ENCODE peak calls at places on chromosomes 1 and 21, in four cellular contexts. One of them, this sample, is unnamed.
A peak's percentile ranks its signal among the peaks of the same experiment; 100 is the strongest.

GRCh38 chr1:79295967-79296366 is 289.4 kb upstream of the ADGRL4 start:
- DNase-seq in cardiac muscle cell: no peak
- DNase-seq in CD8-positive, alpha-beta T cell: no peak
- DNase-seq in right cardiac atrium: no peak
- DNase-seq in this sample: no peak

GRCh38 chr1:151048645-151049032 is 1.1 kb downstream of the C1orf56 start:
- DNase-seq in CD8-positive, alpha-beta T cell: no peak
- DNase-seq in cardiac muscle cell: no peak
- DNase-seq in right cardiac atrium: no peak
- DNase-seq in this sample: no peak

GRCh38 chr1:226967665-226968064 is 27.6 kb downstream of the COQ8A start:
- DNase-seq in cardiac muscle cell: no peak
- DNase-seq in right cardiac atrium: no peak
- DNase-seq in CD8-positive, alpha-beta T cell: no peak
- DNase-seq in this sample: no peak

GRCh38 chr1:83931658-83932253 is 67.2 kb downstream of the TTLL7 start:
- DNase-seq in right cardiac atrium: no peak
- DNase-seq in cardiac muscle cell: peak; percentile 77
- DNase-seq in CD8-positive, alpha-beta T cell: no peak
- DNase-seq in this sample: peak; percentile 33

GRCh38 chr1:205430631-205431305 is 8.9 kb upstream of the LEMD1 start:
- DNase-seq in cardiac muscle cell: peak; percentile 68
- DNase-seq in CD8-positive, alpha-beta T cell: peak; percentile 75
- DNase-seq in right cardiac atrium: peak; percentile 82
- DNase-seq in this sample: peak; percentile 80

GRCh38 chr1:33931115-33931475 is 67.2 kb downstream of the HMGB4 start:
- DNase-seq in right cardiac atrium: no peak
- DNase-seq in CD8-positive, alpha-beta T cell: no peak
- DNase-seq in cardiac muscle cell: no peak
- DNase-seq in this sample: no peak

GRCh38 chr1:181083842-181084605 is 4.5 kb upstream of the IER5 start:
- DNase-seq in CD8-positive, alpha-beta T cell: peak; percentile 73
- DNase-seq in cardiac muscle cell: peak; percentile 57
- DNase-seq in right cardiac atrium: no peak
- DNase-seq in this sample: peak; percentile 60

GRCh38 chr21:16258834-16259611 is 529.2 kb downstream of the USP25 start:
- DNase-seq in cardiac muscle cell: no peak
- DNase-seq in right cardiac atrium: no peak
- DNase-seq in CD8-positive, alpha-beta T cell: no peak
- DNase-seq in this sample: no peak

GRCh38 chr1:41613646-41614592 is 129.4 kb upstream of the EDN2 start:
- DNase-seq in cardiac muscle cell: no peak
- DNase-seq in CD8-positive, alpha-beta T cell: no peak
- DNase-seq in right cardiac atrium: no peak
- DNase-seq in this sample: no peak
- H3K4me1 ChIP-seq in cardiac muscle cell: no peaks in the 10 kb centered on the region
- H3K4me1 ChIP-seq in CD8-positive, alpha-beta T cell: no peaks in the 10 kb centered on the region
- H3K4me1 ChIP-seq in right cardiac atrium: peaks cover 16% of the 10 kb centered on the region
- H3K4me1 ChIP-seq in this sample: no peaks in the 10 kb centered on the region

GRCh38 chr1:29413661-29414060 is 177.3 kb downstream of the PTPRU start:
- DNase-seq in right cardiac atrium: no peak
- DNase-seq in cardiac muscle cell: no peak
- DNase-seq in CD8-positive, alpha-beta T cell: no peak
- DNase-seq in this sample: no peak

GRCh38 chr1:29412591-29412990 is 176.3 kb downstream of the PTPRU start:
- DNase-seq in CD8-positive, alpha-beta T cell: no peak
- DNase-seq in right cardiac atrium: no peak
- DNase-seq in cardiac muscle cell: no peak
- DNase-seq in this sample: no peak

GRCh38 chr1:29408831-29409605 is 172.7 kb downstream of the PTPRU start:
- DNase-seq in CD8-positive, alpha-beta T cell: peak; percentile 11
- DNase-seq in cardiac muscle cell: no peak
- DNase-seq in right cardiac atrium: no peak
- DNase-seq in this sample: no peak

GRCh38 chr1:29409616-29410015 is 173.3 kb downstream of the PTPRU start:
- DNase-seq in CD8-positive, alpha-beta T cell: peak; percentile 29
- DNase-seq in right cardiac atrium: no peak
- DNase-seq in cardiac muscle cell: no peak
- DNase-seq in this sample: no peak

GRCh38 chr1:29410476-29410875 is 174.2 kb downstream of the PTPRU start:
- DNase-seq in cardiac muscle cell: no peak
- DNase-seq in CD8-positive, alpha-beta T cell: no peak
- DNase-seq in right cardiac atrium: no peak
- DNase-seq in this sample: no peak
- H3K27me3 ChIP-seq in cardiac muscle cell: peaks cover 11% of the 10 kb centered on the region
- H3K27me3 ChIP-seq in CD8-positive, alpha-beta T cell: no peaks in the 10 kb centered on the region
- H3K27me3 ChIP-seq in right cardiac atrium: no peaks in the 10 kb centered on the region
- H3K27me3 ChIP-seq in this sample: no peaks in the 10 kb centered on the region

GRCh38 chr1:167546935-167547334 is 6.6 kb downstream of the CREG1 start:
- DNase-seq in CD8-positive, alpha-beta T cell: no peak
- DNase-seq in right cardiac atrium: no peak
- DNase-seq in cardiac muscle cell: no peak
- DNase-seq in this sample: no peak

GRCh38 chr1:167545349-167545748 is 8.2 kb downstream of the CREG1 start:
- DNase-seq in CD8-positive, alpha-beta T cell: no peak
- DNase-seq in right cardiac atrium: no peak
- DNase-seq in cardiac muscle cell: no peak
- DNase-seq in this sample: no peak

GRCh38 chr1:167544447-167544846 is 9.1 kb downstream of the CREG1 start:
- DNase-seq in right cardiac atrium: no peak
- DNase-seq in cardiac muscle cell: no peak
- DNase-seq in CD8-positive, alpha-beta T cell: no peak
- DNase-seq in this sample: no peak

GRCh38 chr1:167551359-167551758 is 2.2 kb downstream of the CREG1 start:
- DNase-seq in cardiac muscle cell: no peak
- DNase-seq in CD8-positive, alpha-beta T cell: no peak
- DNase-seq in right cardiac atrium: no peak
- DNase-seq in this sample: no peak

DNA sequence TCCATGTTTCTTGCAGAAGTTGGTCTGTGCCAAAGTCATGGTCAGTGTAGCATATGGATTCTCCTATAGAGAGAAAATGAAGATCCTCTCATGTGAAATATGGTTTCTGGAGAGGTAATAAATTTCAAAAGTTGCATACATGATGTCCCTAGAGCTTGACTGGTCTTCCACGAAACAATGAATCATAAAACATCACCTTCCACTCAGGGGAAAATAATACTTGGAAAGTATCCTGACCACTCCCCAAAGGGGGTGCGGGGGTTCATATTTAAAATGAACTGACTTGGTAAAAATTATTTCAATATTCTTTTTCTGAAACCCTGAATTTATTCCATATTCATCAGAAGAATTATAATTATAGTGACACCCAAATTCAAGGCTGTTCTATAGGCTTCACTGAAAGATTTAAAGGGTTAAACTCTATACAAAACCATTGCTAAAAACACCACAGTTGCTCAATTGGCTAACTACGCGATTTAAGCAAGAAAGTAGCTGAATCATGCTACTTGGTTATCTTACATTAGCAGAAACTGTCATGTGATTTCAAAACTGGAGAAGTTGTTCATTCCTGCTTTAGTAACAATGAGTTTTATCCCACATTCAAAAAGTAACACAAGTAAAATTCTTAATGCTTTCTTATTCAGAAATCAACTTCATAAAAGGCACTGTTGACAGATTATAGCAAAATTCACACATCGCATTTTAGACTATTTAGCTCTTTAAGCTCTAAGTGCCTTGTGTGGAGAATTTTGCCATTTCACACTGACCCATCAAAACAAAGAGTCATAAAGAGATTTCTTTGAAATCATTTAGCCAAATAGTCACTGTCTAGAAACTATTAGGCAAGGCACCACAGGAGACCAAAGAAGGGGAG is 5.3 kb downstream of the CREG1 start:
- DNase-seq in right cardiac atrium: no peak
- DNase-seq in cardiac muscle cell: no peak
- DNase-seq in CD8-positive, alpha-beta T cell: no peak
- DNase-seq in this sample: no peak
- H3K4me1 ChIP-seq in right cardiac atrium: peaks cover 2% of the 10 kb centered on the region
- H3K4me1 ChIP-seq in cardiac muscle cell: peaks cover 26% of the 10 kb centered on the region
- H3K4me1 ChIP-seq in CD8-positive, alpha-beta T cell: peaks cover 13% of the 10 kb centered on the region
- H3K4me1 ChIP-seq in this sample: peaks cover 4% of the 10 kb centered on the region

GRCh38 chr1:14598007-14598497 is 433 bp upstream of the KAZN start:
- DNase-seq in right cardiac atrium: no peak
- DNase-seq in cardiac muscle cell: peak; percentile 61
- DNase-seq in CD8-positive, alpha-beta T cell: no peak
- DNase-seq in this sample: no peak
- H3K27me3 ChIP-seq in right cardiac atrium: no peaks in the 10 kb centered on the region
- H3K27me3 ChIP-seq in cardiac muscle cell: no peaks in the 10 kb centered on the region
- H3K27me3 ChIP-seq in CD8-positive, alpha-beta T cell: peaks cover 3% of the 10 kb centered on the region
- H3K27me3 ChIP-seq in this sample: peaks cover 31% of the 10 kb centered on the region

GRCh38 chr1:37035014-37035686 is 835 bp upstream of the GRIK3 start:
- DNase-seq in cardiac muscle cell: no peak
- DNase-seq in right cardiac atrium: no peak
- DNase-seq in CD8-positive, alpha-beta T cell: no peak
- DNase-seq in this sample: no peak

GRCh38 chr1:37038079-37038702 is 3.9 kb upstream of the GRIK3 start:
- DNase-seq in cardiac muscle cell: peak; percentile 74
- DNase-seq in CD8-positive, alpha-beta T cell: no peak
- DNase-seq in right cardiac atrium: no peak
- DNase-seq in this sample: no peak

GRCh38 chr1:37037675-37038074 is 3.4 kb upstream of the GRIK3 start:
- DNase-seq in cardiac muscle cell: no peak
- DNase-seq in right cardiac atrium: no peak
- DNase-seq in CD8-positive, alpha-beta T cell: no peak
- DNase-seq in this sample: no peak

GRCh38 chr1:37035828-37036666 is 1.7 kb upstream of the GRIK3 start:
- DNase-seq in right cardiac atrium: no peak
- DNase-seq in cardiac muscle cell: peak; percentile 43
- DNase-seq in CD8-positive, alpha-beta T cell: no peak
- DNase-seq in this sample: no peak

DNA sequence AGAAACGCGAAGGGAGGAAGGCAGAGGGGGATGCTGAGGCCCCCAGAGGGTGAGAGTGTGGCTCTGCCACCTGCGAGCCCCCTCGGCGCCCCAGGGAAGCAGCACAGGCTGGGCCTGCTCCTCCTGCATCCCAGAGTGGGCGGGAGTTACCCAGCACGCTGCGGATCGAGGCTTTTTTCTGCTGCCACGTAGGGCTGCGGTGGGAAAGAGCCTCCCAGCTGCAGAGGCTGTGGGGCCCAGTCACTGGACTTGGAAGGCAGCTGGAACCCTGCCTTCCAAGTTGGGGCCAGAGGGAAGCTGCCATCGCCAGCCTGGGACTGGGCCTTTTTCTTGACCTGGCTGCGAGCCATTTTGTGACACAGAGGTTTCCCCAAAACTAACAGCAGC is 2.3 kb upstream of the GRIK3 start:
- DNase-seq in cardiac muscle cell: no peak
- DNase-seq in CD8-positive, alpha-beta T cell: no peak
- DNase-seq in right cardiac atrium: no peak
- DNase-seq in this sample: no peak
- H3K4me1 ChIP-seq in cardiac muscle cell: no peaks in the 10 kb centered on the region
- H3K4me1 ChIP-seq in CD8-positive, alpha-beta T cell: no peaks in the 10 kb centered on the region
- H3K4me1 ChIP-seq in right cardiac atrium: no peaks in the 10 kb centered on the region
- H3K4me1 ChIP-seq in this sample: no peaks in the 10 kb centered on the region

GRCh38 chr21:42498012-42498411 is 2.0 kb upstream of the RSPH1 start:
- DNase-seq in cardiac muscle cell: no peak
- DNase-seq in right cardiac atrium: no peak
- DNase-seq in CD8-positive, alpha-beta T cell: no peak
- DNase-seq in this sample: no peak
- H3K27me3 ChIP-seq in cardiac muscle cell: peaks cover 8% of the 10 kb centered on the region
- H3K27me3 ChIP-seq in right cardiac atrium: no peaks in the 10 kb centered on the region
- H3K27me3 ChIP-seq in CD8-positive, alpha-beta T cell: no peaks in the 10 kb centered on the region
- H3K27me3 ChIP-seq in this sample: no peaks in the 10 kb centered on the region

DNA sequence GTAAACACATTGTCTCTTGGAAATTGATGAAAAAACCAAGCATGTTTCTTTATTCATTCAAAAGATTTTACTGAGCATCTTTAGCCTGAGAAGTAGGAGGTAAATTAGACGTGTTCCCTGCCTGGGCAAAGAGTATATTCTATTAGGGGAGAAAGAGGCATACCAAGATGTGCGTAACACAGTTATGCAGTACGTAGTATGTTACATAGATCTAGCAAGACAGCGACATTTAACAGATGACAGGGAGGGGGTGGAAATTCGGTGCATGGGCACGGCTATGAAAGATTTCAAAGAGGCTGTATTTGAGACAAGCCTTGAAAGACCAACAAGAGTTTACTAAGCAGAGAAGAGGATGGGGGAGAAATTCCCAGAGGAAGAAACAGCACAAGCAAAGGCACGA is 85.0 kb downstream of the TM2D1 start:
- DNase-seq in CD8-positive, alpha-beta T cell: no peak
- DNase-seq in cardiac muscle cell: no peak
- DNase-seq in right cardiac atrium: no peak
- DNase-seq in this sample: no peak
- H3K4me1 ChIP-seq in CD8-positive, alpha-beta T cell: no peaks in the 10 kb centered on the region
- H3K4me1 ChIP-seq in cardiac muscle cell: no peaks in the 10 kb centered on the region
- H3K4me1 ChIP-seq in right cardiac atrium: peaks cover 2% of the 10 kb centered on the region
- H3K4me1 ChIP-seq in this sample: no peaks in the 10 kb centered on the region

DNA sequence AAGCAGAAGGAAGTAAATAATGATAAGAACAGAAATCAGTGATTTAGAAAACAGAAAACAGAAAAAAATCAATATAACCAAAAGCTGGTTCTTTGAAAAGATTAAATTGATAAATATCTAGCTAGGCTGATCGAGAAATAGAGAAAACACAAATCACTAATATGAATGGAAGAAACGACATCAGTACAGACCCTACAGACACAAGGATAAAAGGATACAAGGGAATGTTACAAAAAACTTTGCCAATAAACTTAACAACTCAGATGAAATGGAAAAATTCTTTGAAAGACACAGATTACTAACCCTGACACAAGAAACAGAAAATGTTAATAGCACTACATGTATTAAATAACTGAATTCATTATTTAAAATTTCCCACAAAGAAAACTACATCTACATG is 6.3 kb upstream of the ARHGAP29 start:
- DNase-seq in CD8-positive, alpha-beta T cell: no peak
- DNase-seq in right cardiac atrium: no peak
- DNase-seq in cardiac muscle cell: peak; percentile 7
- DNase-seq in this sample: no peak
- H3K27me3 ChIP-seq in CD8-positive, alpha-beta T cell: peaks cover 18% of the 10 kb centered on the region
- H3K27me3 ChIP-seq in right cardiac atrium: no peaks in the 10 kb centered on the region
- H3K27me3 ChIP-seq in cardiac muscle cell: peaks cover 35% of the 10 kb centered on the region
- H3K27me3 ChIP-seq in this sample: peaks cover 18% of the 10 kb centered on the region